ENCODE peak calls at places on chromosomes 6 and 20, in ten cellular contexts. One of them, this sample, is unnamed.

GRCh38 chr6:38773338-38773737 is 58.2 kb downstream of the DNAH8 start:
- DNase-seq in skeletal muscle cell: no peak
- DNase-seq in sciatic nerve: no peak
- DNase-seq in endothelial cell of umbilical vein: peak; percentile 18
- DNase-seq in stimulated activated CD4-positive, alpha-beta T cell treated with anti-CD3 and anti-CD28 coated beads, Interleukin-15, amount 100 ng/mL, for 1 hour: no peak
- DNase-seq in A172: no peak
- DNase-seq in stimulated activated naive CD4-positive, alpha-beta T cell treated with Interleukin-2 at 50 U/mL for 16 hours: no peak
- DNase-seq in LoVo: no peak
- DNase-seq in HT1080: peak; percentile 20
- DNase-seq in NCI-H2227 treated with DMSO at 0.1 percent for 48 hours: no peak
- DNase-seq in this sample: no peak

GRCh38 chr6:147392917-147393625 is 115.4 kb upstream of the SAMD5 start:
- DNase-seq in LoVo: no peak
- DNase-seq in A172: no peak
- DNase-seq in HT1080: no peak
- DNase-seq in skeletal muscle cell: no peak
- DNase-seq in stimulated activated CD4-positive, alpha-beta T cell treated with anti-CD3 and anti-CD28 coated beads, Interleukin-15, amount 100 ng/mL, for 1 hour: no peak
- DNase-seq in stimulated activated naive CD4-positive, alpha-beta T cell treated with Interleukin-2 at 50 U/mL for 16 hours: no peak
- DNase-seq in endothelial cell of umbilical vein: no peak
- DNase-seq in NCI-H2227 treated with DMSO at 0.1 percent for 48 hours: no peak
- DNase-seq in sciatic nerve: no peak
- DNase-seq in this sample: no peak

GRCh38 chr20:44104807-44105517 is 82.0 kb downstream of the JPH2 start:
- DNase-seq in NCI-H2227 treated with DMSO at 0.1 percent for 48 hours: no peak
- DNase-seq in LoVo: peak; percentile 22
- DNase-seq in sciatic nerve: no peak
- DNase-seq in HT1080: peak; percentile 63
- DNase-seq in A172: peak; percentile 17
- DNase-seq in endothelial cell of umbilical vein: peak; percentile 68
- DNase-seq in stimulated activated naive CD4-positive, alpha-beta T cell treated with Interleukin-2 at 50 U/mL for 16 hours: no peak
- DNase-seq in stimulated activated CD4-positive, alpha-beta T cell treated with anti-CD3 and anti-CD28 coated beads, Interleukin-15, amount 100 ng/mL, for 1 hour: no peak
- DNase-seq in skeletal muscle cell: peak; percentile 58
- DNase-seq in this sample: no peak

GRCh38 chr6:21754891-21755290 is 161.3 kb downstream of the SOX4 start:
- DNase-seq in NCI-H2227 treated with DMSO at 0.1 percent for 48 hours: no peak
- DNase-seq in endothelial cell of umbilical vein: peak; percentile 31
- DNase-seq in sciatic nerve: no peak
- DNase-seq in LoVo: no peak
- DNase-seq in HT1080: peak; percentile 54
- DNase-seq in skeletal muscle cell: peak; percentile 58
- DNase-seq in stimulated activated naive CD4-positive, alpha-beta T cell treated with Interleukin-2 at 50 U/mL for 16 hours: no peak
- DNase-seq in stimulated activated CD4-positive, alpha-beta T cell treated with anti-CD3 and anti-CD28 coated beads, Interleukin-15, amount 100 ng/mL, for 1 hour: no peak
- DNase-seq in A172: peak; percentile 70
- DNase-seq in this sample: no peak

GRCh38 chr6:27311806-27312145 is 297 bp downstream of the POM121L2 start:
- DNase-seq in LoVo: no peak
- DNase-seq in NCI-H2227 treated with DMSO at 0.1 percent for 48 hours: no peak
- DNase-seq in skeletal muscle cell: no peak
- DNase-seq in A172: no peak
- DNase-seq in stimulated activated CD4-positive, alpha-beta T cell treated with anti-CD3 and anti-CD28 coated beads, Interleukin-15, amount 100 ng/mL, for 1 hour: no peak
- DNase-seq in sciatic nerve: no peak
- DNase-seq in stimulated activated naive CD4-positive, alpha-beta T cell treated with Interleukin-2 at 50 U/mL for 16 hours: no peak
- DNase-seq in endothelial cell of umbilical vein: no peak
- DNase-seq in HT1080: no peak
- DNase-seq in this sample: no peak

GRCh38 chr20:47724910-47725247 is 60.4 kb downstream of the SULF2 start:
- DNase-seq in stimulated activated naive CD4-positive, alpha-beta T cell treated with Interleukin-2 at 50 U/mL for 16 hours: no peak
- DNase-seq in skeletal muscle cell: no peak
- DNase-seq in A172: no peak
- DNase-seq in stimulated activated CD4-positive, alpha-beta T cell treated with anti-CD3 and anti-CD28 coated beads, Interleukin-15, amount 100 ng/mL, for 1 hour: no peak
- DNase-seq in LoVo: no peak
- DNase-seq in endothelial cell of umbilical vein: no peak
- DNase-seq in NCI-H2227 treated with DMSO at 0.1 percent for 48 hours: peak; percentile 54
- DNase-seq in sciatic nerve: no peak
- DNase-seq in HT1080: no peak
- DNase-seq in this sample: no peak

GRCh38 chr6:28597924-28598323 is 72.2 kb downstream of the GPX5 start:
- DNase-seq in NCI-H2227 treated with DMSO at 0.1 percent for 48 hours: peak; percentile 80
- DNase-seq in sciatic nerve: no peak
- DNase-seq in stimulated activated naive CD4-positive, alpha-beta T cell treated with Interleukin-2 at 50 U/mL for 16 hours: no peak
- DNase-seq in HT1080: peak; percentile 43
- DNase-seq in skeletal muscle cell: no peak
- DNase-seq in stimulated activated CD4-positive, alpha-beta T cell treated with anti-CD3 and anti-CD28 coated beads, Interleukin-15, amount 100 ng/mL, for 1 hour: no peak
- DNase-seq in A172: peak; percentile 50
- DNase-seq in endothelial cell of umbilical vein: no peak
- DNase-seq in LoVo: peak; percentile 62
- DNase-seq in this sample: no peak

GRCh38 chr20:58162976-58163375 is 65.5 kb downstream of the ANKRD60 start:
- DNase-seq in stimulated activated naive CD4-positive, alpha-beta T cell treated with Interleukin-2 at 50 U/mL for 16 hours: no peak
- DNase-seq in NCI-H2227 treated with DMSO at 0.1 percent for 48 hours: no peak
- DNase-seq in endothelial cell of umbilical vein: no peak
- DNase-seq in skeletal muscle cell: no peak
- DNase-seq in sciatic nerve: no peak
- DNase-seq in stimulated activated CD4-positive, alpha-beta T cell treated with anti-CD3 and anti-CD28 coated beads, Interleukin-15, amount 100 ng/mL, for 1 hour: no peak
- DNase-seq in LoVo: no peak
- DNase-seq in HT1080: no peak
- DNase-seq in A172: no peak
- DNase-seq in this sample: no peak

GRCh38 chr6:169190144-169190584 is 63.5 kb downstream of the THBS2 start:
- DNase-seq in A172: peak; percentile 41
- DNase-seq in skeletal muscle cell: peak; percentile 64
- DNase-seq in sciatic nerve: peak; percentile 84
- DNase-seq in stimulated activated CD4-positive, alpha-beta T cell treated with anti-CD3 and anti-CD28 coated beads, Interleukin-15, amount 100 ng/mL, for 1 hour: no peak
- DNase-seq in LoVo: no peak
- DNase-seq in endothelial cell of umbilical vein: no peak
- DNase-seq in NCI-H2227 treated with DMSO at 0.1 percent for 48 hours: no peak
- DNase-seq in stimulated activated naive CD4-positive, alpha-beta T cell treated with Interleukin-2 at 50 U/mL for 16 hours: no peak
- DNase-seq in HT1080: no peak
- DNase-seq in this sample: no peak

GRCh38 chr20:63941282-63942060 is 14.7 kb downstream of the UCKL1 start:
- DNase-seq in sciatic nerve: peak; percentile 74
- DNase-seq in stimulated activated naive CD4-positive, alpha-beta T cell treated with Interleukin-2 at 50 U/mL for 16 hours: peak; percentile 66
- DNase-seq in LoVo: no peak
- DNase-seq in stimulated activated CD4-positive, alpha-beta T cell treated with anti-CD3 and anti-CD28 coated beads, Interleukin-15, amount 100 ng/mL, for 1 hour: no peak
- DNase-seq in endothelial cell of umbilical vein: no peak
- DNase-seq in A172: peak; percentile 53
- DNase-seq in HT1080: no peak
- DNase-seq in skeletal muscle cell: no peak
- DNase-seq in NCI-H2227 treated with DMSO at 0.1 percent for 48 hours: no peak
- DNase-seq in this sample: no peak

GRCh38 chr6:133991096-133991593 is 38.1 kb downstream of the TBPL1 start:
- DNase-seq in skeletal muscle cell: peak; percentile 61
- DNase-seq in NCI-H2227 treated with DMSO at 0.1 percent for 48 hours: no peak
- DNase-seq in endothelial cell of umbilical vein: peak; percentile 80
- DNase-seq in stimulated activated naive CD4-positive, alpha-beta T cell treated with Interleukin-2 at 50 U/mL for 16 hours: no peak
- DNase-seq in LoVo: no peak
- DNase-seq in sciatic nerve: no peak
- DNase-seq in stimulated activated CD4-positive, alpha-beta T cell treated with anti-CD3 and anti-CD28 coated beads, Interleukin-15, amount 100 ng/mL, for 1 hour: no peak
- DNase-seq in HT1080: peak; percentile 72
- DNase-seq in A172: peak; percentile 60
- DNase-seq in this sample: no peak

GRCh38 chr6:144804246-144804790 is 519.2 kb downstream of the UTRN start:
- DNase-seq in skeletal muscle cell: no peak
- DNase-seq in NCI-H2227 treated with DMSO at 0.1 percent for 48 hours: peak; percentile 0
- DNase-seq in sciatic nerve: no peak
- DNase-seq in stimulated activated naive CD4-positive, alpha-beta T cell treated with Interleukin-2 at 50 U/mL for 16 hours: no peak
- DNase-seq in LoVo: no peak
- DNase-seq in stimulated activated CD4-positive, alpha-beta T cell treated with anti-CD3 and anti-CD28 coated beads, Interleukin-15, amount 100 ng/mL, for 1 hour: no peak
- DNase-seq in endothelial cell of umbilical vein: no peak
- DNase-seq in HT1080: peak; percentile 12
- DNase-seq in A172: no peak
- DNase-seq in this sample: no peak

GRCh38 chr20:61815176-61815575 is 250.5 kb downstream of the TAF4 start:
- DNase-seq in stimulated activated CD4-positive, alpha-beta T cell treated with anti-CD3 and anti-CD28 coated beads, Interleukin-15, amount 100 ng/mL, for 1 hour: no peak
- DNase-seq in sciatic nerve: no peak
- DNase-seq in LoVo: no peak
- DNase-seq in endothelial cell of umbilical vein: no peak
- DNase-seq in NCI-H2227 treated with DMSO at 0.1 percent for 48 hours: no peak
- DNase-seq in HT1080: no peak
- DNase-seq in A172: no peak
- DNase-seq in skeletal muscle cell: no peak
- DNase-seq in stimulated activated naive CD4-positive, alpha-beta T cell treated with Interleukin-2 at 50 U/mL for 16 hours: no peak
- DNase-seq in this sample: no peak

GRCh38 chr20:44460795-44461141 is 14.9 kb upstream of the TTPAL start:
- DNase-seq in NCI-H2227 treated with DMSO at 0.1 percent for 48 hours: peak; percentile 49
- DNase-seq in stimulated activated CD4-positive, alpha-beta T cell treated with anti-CD3 and anti-CD28 coated beads, Interleukin-15, amount 100 ng/mL, for 1 hour: no peak
- DNase-seq in LoVo: peak; percentile 52
- DNase-seq in endothelial cell of umbilical vein: peak; percentile 16
- DNase-seq in sciatic nerve: no peak
- DNase-seq in HT1080: no peak
- DNase-seq in skeletal muscle cell: no peak
- DNase-seq in A172: peak; percentile 51
- DNase-seq in stimulated activated naive CD4-positive, alpha-beta T cell treated with Interleukin-2 at 50 U/mL for 16 hours: no peak
- DNase-seq in this sample: no peak

GRCh38 chr6:113558966-113559365 is 298.2 kb upstream of the MARCKS start:
- DNase-seq in NCI-H2227 treated with DMSO at 0.1 percent for 48 hours: no peak
- DNase-seq in sciatic nerve: no peak
- DNase-seq in endothelial cell of umbilical vein: peak; percentile 62
- DNase-seq in HT1080: peak; percentile 13
- DNase-seq in skeletal muscle cell: no peak
- DNase-seq in LoVo: no peak
- DNase-seq in stimulated activated CD4-positive, alpha-beta T cell treated with anti-CD3 and anti-CD28 coated beads, Interleukin-15, amount 100 ng/mL, for 1 hour: no peak
- DNase-seq in A172: peak; percentile 24
- DNase-seq in stimulated activated naive CD4-positive, alpha-beta T cell treated with Interleukin-2 at 50 U/mL for 16 hours: no peak
- DNase-seq in this sample: no peak

GRCh38 chr6:133040025-133040838 is 200.9 kb upstream of the EYA4 start:
- DNase-seq in A172: peak; percentile 6
- DNase-seq in stimulated activated naive CD4-positive, alpha-beta T cell treated with Interleukin-2 at 50 U/mL for 16 hours: no peak
- DNase-seq in endothelial cell of umbilical vein: peak; percentile 53
- DNase-seq in stimulated activated CD4-positive, alpha-beta T cell treated with anti-CD3 and anti-CD28 coated beads, Interleukin-15, amount 100 ng/mL, for 1 hour: no peak
- DNase-seq in HT1080: peak; percentile 40
- DNase-seq in sciatic nerve: no peak
- DNase-seq in NCI-H2227 treated with DMSO at 0.1 percent for 48 hours: no peak
- DNase-seq in skeletal muscle cell: no peak
- DNase-seq in LoVo: peak; percentile 6
- DNase-seq in this sample: no peak

GRCh38 chr6:87772597-87773530 is 70.8 kb upstream of the AKIRIN2 start:
- DNase-seq in skeletal muscle cell: no peak
- DNase-seq in sciatic nerve: no peak
- DNase-seq in endothelial cell of umbilical vein: no peak
- DNase-seq in LoVo: no peak
- DNase-seq in A172: no peak
- DNase-seq in stimulated activated CD4-positive, alpha-beta T cell treated with anti-CD3 and anti-CD28 coated beads, Interleukin-15, amount 100 ng/mL, for 1 hour: no peak
- DNase-seq in HT1080: no peak
- DNase-seq in NCI-H2227 treated with DMSO at 0.1 percent for 48 hours: peak; percentile 44
- DNase-seq in stimulated activated naive CD4-positive, alpha-beta T cell treated with Interleukin-2 at 50 U/mL for 16 hours: no peak
- DNase-seq in this sample: no peak

GRCh38 chr6:43286995-43287716 is 10.9 kb upstream of the SLC22A7 start:
- DNase-seq in NCI-H2227 treated with DMSO at 0.1 percent for 48 hours: no peak
- DNase-seq in stimulated activated CD4-positive, alpha-beta T cell treated with anti-CD3 and anti-CD28 coated beads, Interleukin-15, amount 100 ng/mL, for 1 hour: no peak
- DNase-seq in HT1080: no peak
- DNase-seq in LoVo: no peak
- DNase-seq in stimulated activated naive CD4-positive, alpha-beta T cell treated with Interleukin-2 at 50 U/mL for 16 hours: no peak
- DNase-seq in skeletal muscle cell: no peak
- DNase-seq in sciatic nerve: no peak
- DNase-seq in A172: no peak
- DNase-seq in endothelial cell of umbilical vein: no peak
- DNase-seq in this sample: no peak

GRCh38 chr6:78868124-78868523 is 773 bp downstream of the IRAK1BP1 start:
- DNase-seq in LoVo: peak; percentile 2
- DNase-seq in sciatic nerve: no peak
- DNase-seq in A172: no peak
- DNase-seq in stimulated activated naive CD4-positive, alpha-beta T cell treated with Interleukin-2 at 50 U/mL for 16 hours: no peak
- DNase-seq in stimulated activated CD4-positive, alpha-beta T cell treated with anti-CD3 and anti-CD28 coated beads, Interleukin-15, amount 100 ng/mL, for 1 hour: no peak
- DNase-seq in NCI-H2227 treated with DMSO at 0.1 percent for 48 hours: no peak
- DNase-seq in endothelial cell of umbilical vein: no peak
- DNase-seq in skeletal muscle cell: no peak
- DNase-seq in HT1080: no peak
- DNase-seq in this sample: no peak

GRCh38 chr6:134520181-134521115 is 202.5 kb upstream of the SGK1 start:
- DNase-seq in HT1080: no peak
- DNase-seq in LoVo: no peak
- DNase-seq in sciatic nerve: no peak
- DNase-seq in A172: peak; percentile 27
- DNase-seq in stimulated activated naive CD4-positive, alpha-beta T cell treated with Interleukin-2 at 50 U/mL for 16 hours: no peak
- DNase-seq in skeletal muscle cell: peak; percentile 55
- DNase-seq in stimulated activated CD4-positive, alpha-beta T cell treated with anti-CD3 and anti-CD28 coated beads, Interleukin-15, amount 100 ng/mL, for 1 hour: no peak
- DNase-seq in NCI-H2227 treated with DMSO at 0.1 percent for 48 hours: no peak
- DNase-seq in endothelial cell of umbilical vein: peak; percentile 36
- DNase-seq in this sample: no peak

GRCh38 chr20:42219005-42219404 is 600.8 kb upstream of the CHD6 start:
- DNase-seq in stimulated activated CD4-positive, alpha-beta T cell treated with anti-CD3 and anti-CD28 coated beads, Interleukin-15, amount 100 ng/mL, for 1 hour: no peak
- DNase-seq in LoVo: no peak
- DNase-seq in sciatic nerve: no peak
- DNase-seq in HT1080: no peak
- DNase-seq in endothelial cell of umbilical vein: no peak
- DNase-seq in NCI-H2227 treated with DMSO at 0.1 percent for 48 hours: no peak
- DNase-seq in stimulated activated naive CD4-positive, alpha-beta T cell treated with Interleukin-2 at 50 U/mL for 16 hours: no peak
- DNase-seq in A172: no peak
- DNase-seq in skeletal muscle cell: no peak
- DNase-seq in this sample: no peak

GRCh38 chr6:3724451-3725144 is 26.9 kb downstream of the PXDC1 start:
- DNase-seq in stimulated activated CD4-positive, alpha-beta T cell treated with anti-CD3 and anti-CD28 coated beads, Interleukin-15, amount 100 ng/mL, for 1 hour: no peak
- DNase-seq in endothelial cell of umbilical vein: no peak
- DNase-seq in stimulated activated naive CD4-positive, alpha-beta T cell treated with Interleukin-2 at 50 U/mL for 16 hours: no peak
- DNase-seq in skeletal muscle cell: no peak
- DNase-seq in LoVo: no peak
- DNase-seq in NCI-H2227 treated with DMSO at 0.1 percent for 48 hours: no peak
- DNase-seq in A172: no peak
- DNase-seq in sciatic nerve: no peak
- DNase-seq in HT1080: no peak
- DNase-seq in this sample: no peak

GRCh38 chr20:53091789-53092188 is 119.6 kb downstream of the TSHZ2 start:
- DNase-seq in A172: no peak
- DNase-seq in sciatic nerve: no peak
- DNase-seq in stimulated activated CD4-positive, alpha-beta T cell treated with anti-CD3 and anti-CD28 coated beads, Interleukin-15, amount 100 ng/mL, for 1 hour: no peak
- DNase-seq in endothelial cell of umbilical vein: no peak
- DNase-seq in stimulated activated naive CD4-positive, alpha-beta T cell treated with Interleukin-2 at 50 U/mL for 16 hours: no peak
- DNase-seq in skeletal muscle cell: no peak
- DNase-seq in LoVo: no peak
- DNase-seq in NCI-H2227 treated with DMSO at 0.1 percent for 48 hours: no peak
- DNase-seq in HT1080: no peak
- DNase-seq in this sample: no peak

GRCh38 chr6:128036808-128037570 is 136.1 kb upstream of the THEMIS start:
- DNase-seq in stimulated activated CD4-positive, alpha-beta T cell treated with anti-CD3 and anti-CD28 coated beads, Interleukin-15, amount 100 ng/mL, for 1 hour: no peak
- DNase-seq in skeletal muscle cell: peak; percentile 4
- DNase-seq in NCI-H2227 treated with DMSO at 0.1 percent for 48 hours: no peak
- DNase-seq in A172: no peak
- DNase-seq in stimulated activated naive CD4-positive, alpha-beta T cell treated with Interleukin-2 at 50 U/mL for 16 hours: no peak
- DNase-seq in endothelial cell of umbilical vein: no peak
- DNase-seq in HT1080: no peak
- DNase-seq in sciatic nerve: no peak
- DNase-seq in LoVo: no peak
- DNase-seq in this sample: no peak

GRCh38 chr20:10527781-10528180 is 92.7 kb downstream of the SLX4IP start:
- DNase-seq in stimulated activated CD4-positive, alpha-beta T cell treated with anti-CD3 and anti-CD28 coated beads, Interleukin-15, amount 100 ng/mL, for 1 hour: no peak
- DNase-seq in A172: no peak
- DNase-seq in sciatic nerve: no peak
- DNase-seq in skeletal muscle cell: no peak
- DNase-seq in LoVo: no peak
- DNase-seq in NCI-H2227 treated with DMSO at 0.1 percent for 48 hours: no peak
- DNase-seq in endothelial cell of umbilical vein: no peak
- DNase-seq in stimulated activated naive CD4-positive, alpha-beta T cell treated with Interleukin-2 at 50 U/mL for 16 hours: no peak
- DNase-seq in HT1080: no peak
- DNase-seq in this sample: no peak

GRCh38 chr6:14634072-14634471 is 516.5 kb downstream of the CD83 start:
- DNase-seq in HT1080: no peak
- DNase-seq in NCI-H2227 treated with DMSO at 0.1 percent for 48 hours: no peak
- DNase-seq in A172: no peak
- DNase-seq in stimulated activated naive CD4-positive, alpha-beta T cell treated with Interleukin-2 at 50 U/mL for 16 hours: no peak
- DNase-seq in stimulated activated CD4-positive, alpha-beta T cell treated with anti-CD3 and anti-CD28 coated beads, Interleukin-15, amount 100 ng/mL, for 1 hour: no peak
- DNase-seq in LoVo: no peak
- DNase-seq in endothelial cell of umbilical vein: no peak
- DNase-seq in sciatic nerve: no peak
- DNase-seq in skeletal muscle cell: no peak
- DNase-seq in this sample: no peak

GRCh38 chr6:81938014-81938761 is 185.7 kb upstream of the TENT5A start:
- DNase-seq in endothelial cell of umbilical vein: peak; percentile 76
- DNase-seq in NCI-H2227 treated with DMSO at 0.1 percent for 48 hours: no peak
- DNase-seq in stimulated activated naive CD4-positive, alpha-beta T cell treated with Interleukin-2 at 50 U/mL for 16 hours: no peak
- DNase-seq in LoVo: peak; percentile 90
- DNase-seq in skeletal muscle cell: peak; percentile 91
- DNase-seq in stimulated activated CD4-positive, alpha-beta T cell treated with anti-CD3 and anti-CD28 coated beads, Interleukin-15, amount 100 ng/mL, for 1 hour: no peak
- DNase-seq in HT1080: peak; percentile 95
- DNase-seq in A172: peak; percentile 91
- DNase-seq in sciatic nerve: no peak
- DNase-seq in this sample: no peak

GRCh38 chr20:12455152-12455551 is 537.5 kb downstream of the BTBD3 start:
- DNase-seq in LoVo: no peak
- DNase-seq in NCI-H2227 treated with DMSO at 0.1 percent for 48 hours: no peak
- DNase-seq in A172: no peak
- DNase-seq in stimulated activated naive CD4-positive, alpha-beta T cell treated with Interleukin-2 at 50 U/mL for 16 hours: no peak
- DNase-seq in skeletal muscle cell: no peak
- DNase-seq in endothelial cell of umbilical vein: no peak
- DNase-seq in HT1080: no peak
- DNase-seq in sciatic nerve: no peak
- DNase-seq in stimulated activated CD4-positive, alpha-beta T cell treated with anti-CD3 and anti-CD28 coated beads, Interleukin-15, amount 100 ng/mL, for 1 hour: no peak
- DNase-seq in this sample: no peak

This sample was measured in mesothelial cell of epicardium.